ENCODE peak calls at places on chromosomes 12 and 14, in eight cellular contexts. One of them, this sample, is unnamed.

GRCh38 chr14:50173891-50174290 is 57.5 kb downstream of the SOS2 start:
- DNase-seq in fibroblast of mammary gland: peak
- DNase-seq in NCI-H2081: no peak
- DNase-seq in naive thymus-derived CD8-positive, alpha-beta T cell: no peak
- DNase-seq in omental fat pad: no peak
- DNase-seq in iPS-NIHi11: no peak
- DNase-seq in NCI-H2029: no peak
- DNase-seq in stimulated activated CD4-positive, alpha-beta T cell treated with anti-CD3 and anti-CD28 coated beads, TNF-alpha, amount 100 ng/mL, for 48 hours: no peak
- DNase-seq in this sample: peak

GRCh38 chr14:102086346-102086971 is 385 bp downstream of the HSP90AA1 start:
- DNase-seq in fibroblast of mammary gland: peak
- DNase-seq in NCI-H2081: peak
- DNase-seq in naive thymus-derived CD8-positive, alpha-beta T cell: peak
- DNase-seq in omental fat pad: no peak
- DNase-seq in iPS-NIHi11: peak
- DNase-seq in NCI-H2029: no peak
- DNase-seq in stimulated activated CD4-positive, alpha-beta T cell treated with anti-CD3 and anti-CD28 coated beads, TNF-alpha, amount 100 ng/mL, for 48 hours: peak
- DNase-seq in this sample: peak

GRCh38 chr12:65415826-65416225 is 137.3 kb downstream of the MSRB3 start:
- DNase-seq in fibroblast of mammary gland: peak
- DNase-seq in NCI-H2081: no peak
- DNase-seq in naive thymus-derived CD8-positive, alpha-beta T cell: no peak
- DNase-seq in omental fat pad: no peak
- DNase-seq in iPS-NIHi11: no peak
- DNase-seq in NCI-H2029: no peak
- DNase-seq in stimulated activated CD4-positive, alpha-beta T cell treated with anti-CD3 and anti-CD28 coated beads, TNF-alpha, amount 100 ng/mL, for 48 hours: no peak
- DNase-seq in this sample: peak

GRCh38 chr12:105332925-105333324 is 2.4 kb downstream of the C12orf75 start:
- DNase-seq in fibroblast of mammary gland: no peak
- DNase-seq in NCI-H2081: no peak
- DNase-seq in naive thymus-derived CD8-positive, alpha-beta T cell: no peak
- DNase-seq in omental fat pad: no peak
- DNase-seq in iPS-NIHi11: no peak
- DNase-seq in NCI-H2029: no peak
- DNase-seq in stimulated activated CD4-positive, alpha-beta T cell treated with anti-CD3 and anti-CD28 coated beads, TNF-alpha, amount 100 ng/mL, for 48 hours: no peak
- DNase-seq in this sample: peak

GRCh38 chr12:66279127-66279712 is 23.1 kb upstream of the HELB start:
- DNase-seq in fibroblast of mammary gland: peak
- DNase-seq in NCI-H2081: peak
- DNase-seq in naive thymus-derived CD8-positive, alpha-beta T cell: peak
- DNase-seq in omental fat pad: no peak
- DNase-seq in iPS-NIHi11: peak
- DNase-seq in NCI-H2029: no peak
- DNase-seq in stimulated activated CD4-positive, alpha-beta T cell treated with anti-CD3 and anti-CD28 coated beads, TNF-alpha, amount 100 ng/mL, for 48 hours: no peak
- DNase-seq in this sample: peak

GRCh38 chr14:94373708-94374107 is 14.7 kb downstream of the SERPINA1 start:
- DNase-seq in fibroblast of mammary gland: peak
- DNase-seq in NCI-H2081: no peak
- DNase-seq in naive thymus-derived CD8-positive, alpha-beta T cell: no peak
- DNase-seq in omental fat pad: no peak
- DNase-seq in iPS-NIHi11: no peak
- DNase-seq in NCI-H2029: no peak
- DNase-seq in stimulated activated CD4-positive, alpha-beta T cell treated with anti-CD3 and anti-CD28 coated beads, TNF-alpha, amount 100 ng/mL, for 48 hours: no peak
- DNase-seq in this sample: peak

GRCh38 chr12:126424696-126425095 is 1359.5 kb downstream of the AACS start:
- DNase-seq in fibroblast of mammary gland: no peak
- DNase-seq in NCI-H2081: no peak
- DNase-seq in naive thymus-derived CD8-positive, alpha-beta T cell: no peak
- DNase-seq in omental fat pad: no peak
- DNase-seq in iPS-NIHi11: no peak
- DNase-seq in NCI-H2029: no peak
- DNase-seq in stimulated activated CD4-positive, alpha-beta T cell treated with anti-CD3 and anti-CD28 coated beads, TNF-alpha, amount 100 ng/mL, for 48 hours: no peak
- DNase-seq in this sample: no peak

GRCh38 chr14:91143862-91144261 is 30.0 kb downstream of the DGLUCY start:
- DNase-seq in fibroblast of mammary gland: no peak
- DNase-seq in NCI-H2081: no peak
- DNase-seq in naive thymus-derived CD8-positive, alpha-beta T cell: no peak
- DNase-seq in omental fat pad: no peak
- DNase-seq in iPS-NIHi11: no peak
- DNase-seq in NCI-H2029: peak
- DNase-seq in stimulated activated CD4-positive, alpha-beta T cell treated with anti-CD3 and anti-CD28 coated beads, TNF-alpha, amount 100 ng/mL, for 48 hours: no peak
- DNase-seq in this sample: no peak

GRCh38 chr14:68147331-68147730 is 327.8 kb downstream of the RAD51B start:
- DNase-seq in fibroblast of mammary gland: peak
- DNase-seq in NCI-H2081: no peak
- DNase-seq in naive thymus-derived CD8-positive, alpha-beta T cell: no peak
- DNase-seq in omental fat pad: no peak
- DNase-seq in iPS-NIHi11: no peak
- DNase-seq in NCI-H2029: no peak
- DNase-seq in stimulated activated CD4-positive, alpha-beta T cell treated with anti-CD3 and anti-CD28 coated beads, TNF-alpha, amount 100 ng/mL, for 48 hours: no peak
- DNase-seq in this sample: peak

GRCh38 chr12:104886418-104887401 is 71.4 kb downstream of the SLC41A2 start:
- DNase-seq in fibroblast of mammary gland: peak
- DNase-seq in NCI-H2081: peak
- DNase-seq in naive thymus-derived CD8-positive, alpha-beta T cell: no peak
- DNase-seq in omental fat pad: no peak
- DNase-seq in iPS-NIHi11: no peak
- DNase-seq in NCI-H2029: no peak
- DNase-seq in stimulated activated CD4-positive, alpha-beta T cell treated with anti-CD3 and anti-CD28 coated beads, TNF-alpha, amount 100 ng/mL, for 48 hours: no peak
- DNase-seq in this sample: peak

GRCh38 chr12:14768823-14769405 is 34.4 kb downstream of the WBP11 start:
- DNase-seq in fibroblast of mammary gland: peak
- DNase-seq in NCI-H2081: no peak
- DNase-seq in naive thymus-derived CD8-positive, alpha-beta T cell: peak
- DNase-seq in omental fat pad: no peak
- DNase-seq in iPS-NIHi11: no peak
- DNase-seq in NCI-H2029: no peak
- DNase-seq in stimulated activated CD4-positive, alpha-beta T cell treated with anti-CD3 and anti-CD28 coated beads, TNF-alpha, amount 100 ng/mL, for 48 hours: no peak
- DNase-seq in this sample: peak

GRCh38 chr12:101773560-101774206 is 34.4 kb upstream of the SYCP3 start:
- DNase-seq in fibroblast of mammary gland: peak
- DNase-seq in NCI-H2081: peak
- DNase-seq in naive thymus-derived CD8-positive, alpha-beta T cell: peak
- DNase-seq in omental fat pad: peak
- DNase-seq in iPS-NIHi11: peak
- DNase-seq in NCI-H2029: peak
- DNase-seq in stimulated activated CD4-positive, alpha-beta T cell treated with anti-CD3 and anti-CD28 coated beads, TNF-alpha, amount 100 ng/mL, for 48 hours: peak
- DNase-seq in this sample: peak

GRCh38 chr12:106498056-106498455 is 84.7 kb upstream of the RFX4 start:
- DNase-seq in fibroblast of mammary gland: no peak
- DNase-seq in NCI-H2081: no peak
- DNase-seq in naive thymus-derived CD8-positive, alpha-beta T cell: no peak
- DNase-seq in omental fat pad: no peak
- DNase-seq in iPS-NIHi11: no peak
- DNase-seq in NCI-H2029: no peak
- DNase-seq in stimulated activated CD4-positive, alpha-beta T cell treated with anti-CD3 and anti-CD28 coated beads, TNF-alpha, amount 100 ng/mL, for 48 hours: no peak
- DNase-seq in this sample: no peak

GRCh38 chr12:52582971-52583456 is 9.4 kb upstream of the KRT74 start:
- DNase-seq in fibroblast of mammary gland: peak
- DNase-seq in NCI-H2081: peak
- DNase-seq in naive thymus-derived CD8-positive, alpha-beta T cell: peak
- DNase-seq in omental fat pad: peak
- DNase-seq in iPS-NIHi11: peak
- DNase-seq in NCI-H2029: peak
- DNase-seq in stimulated activated CD4-positive, alpha-beta T cell treated with anti-CD3 and anti-CD28 coated beads, TNF-alpha, amount 100 ng/mL, for 48 hours: peak
- DNase-seq in this sample: peak

GRCh38 chr12:115464673-115465060 is 780.7 kb upstream of the TBX3 start:
- DNase-seq in fibroblast of mammary gland: no peak
- DNase-seq in NCI-H2081: no peak
- DNase-seq in naive thymus-derived CD8-positive, alpha-beta T cell: no peak
- DNase-seq in omental fat pad: no peak
- DNase-seq in iPS-NIHi11: no peak
- DNase-seq in NCI-H2029: no peak
- DNase-seq in stimulated activated CD4-positive, alpha-beta T cell treated with anti-CD3 and anti-CD28 coated beads, TNF-alpha, amount 100 ng/mL, for 48 hours: no peak
- DNase-seq in this sample: no peak

GRCh38 chr12:121227294-121227693 is 17.4 kb downstream of the P2RX4 start:
- DNase-seq in fibroblast of mammary gland: no peak
- DNase-seq in NCI-H2081: no peak
- DNase-seq in naive thymus-derived CD8-positive, alpha-beta T cell: no peak
- DNase-seq in omental fat pad: no peak
- DNase-seq in iPS-NIHi11: no peak
- DNase-seq in NCI-H2029: peak
- DNase-seq in stimulated activated CD4-positive, alpha-beta T cell treated with anti-CD3 and anti-CD28 coated beads, TNF-alpha, amount 100 ng/mL, for 48 hours: no peak
- DNase-seq in this sample: no peak

GRCh38 chr12:13000935-13001724 is 1.1 kb upstream of the HEBP1 start:
- DNase-seq in fibroblast of mammary gland: peak
- DNase-seq in NCI-H2081: peak
- DNase-seq in naive thymus-derived CD8-positive, alpha-beta T cell: peak
- DNase-seq in omental fat pad: no peak
- DNase-seq in iPS-NIHi11: peak
- DNase-seq in NCI-H2029: peak
- DNase-seq in stimulated activated CD4-positive, alpha-beta T cell treated with anti-CD3 and anti-CD28 coated beads, TNF-alpha, amount 100 ng/mL, for 48 hours: no peak
- DNase-seq in this sample: peak

GRCh38 chr12:93591137-93591868 is 18.8 kb downstream of the SOCS2 start:
- DNase-seq in fibroblast of mammary gland: peak
- DNase-seq in NCI-H2081: peak
- DNase-seq in naive thymus-derived CD8-positive, alpha-beta T cell: peak
- DNase-seq in omental fat pad: peak
- DNase-seq in iPS-NIHi11: peak
- DNase-seq in NCI-H2029: no peak
- DNase-seq in stimulated activated CD4-positive, alpha-beta T cell treated with anti-CD3 and anti-CD28 coated beads, TNF-alpha, amount 100 ng/mL, for 48 hours: no peak
- DNase-seq in this sample: peak

GRCh38 chr12:70427611-70428010 is 61.5 kb downstream of the KCNMB4 start:
- DNase-seq in fibroblast of mammary gland: peak
- DNase-seq in NCI-H2081: no peak
- DNase-seq in naive thymus-derived CD8-positive, alpha-beta T cell: no peak
- DNase-seq in omental fat pad: no peak
- DNase-seq in iPS-NIHi11: no peak
- DNase-seq in NCI-H2029: no peak
- DNase-seq in stimulated activated CD4-positive, alpha-beta T cell treated with anti-CD3 and anti-CD28 coated beads, TNF-alpha, amount 100 ng/mL, for 48 hours: no peak
- DNase-seq in this sample: peak

GRCh38 chr12:2027379-2027778 is 23.1 kb upstream of the DCP1B start:
- DNase-seq in fibroblast of mammary gland: no peak
- DNase-seq in NCI-H2081: no peak
- DNase-seq in naive thymus-derived CD8-positive, alpha-beta T cell: no peak
- DNase-seq in omental fat pad: no peak
- DNase-seq in iPS-NIHi11: no peak
- DNase-seq in NCI-H2029: no peak
- DNase-seq in stimulated activated CD4-positive, alpha-beta T cell treated with anti-CD3 and anti-CD28 coated beads, TNF-alpha, amount 100 ng/mL, for 48 hours: no peak
- DNase-seq in this sample: no peak

GRCh38 chr12:39503445-39503844 is 60.5 kb upstream of the KIF21A start:
- DNase-seq in fibroblast of mammary gland: peak
- DNase-seq in NCI-H2081: no peak
- DNase-seq in naive thymus-derived CD8-positive, alpha-beta T cell: no peak
- DNase-seq in omental fat pad: no peak
- DNase-seq in iPS-NIHi11: peak
- DNase-seq in NCI-H2029: no peak
- DNase-seq in stimulated activated CD4-positive, alpha-beta T cell treated with anti-CD3 and anti-CD28 coated beads, TNF-alpha, amount 100 ng/mL, for 48 hours: no peak
- DNase-seq in this sample: peak

GRCh38 chr12:86233126-86233525 is 23.1 kb downstream of the MGAT4C start:
- DNase-seq in fibroblast of mammary gland: no peak
- DNase-seq in NCI-H2081: peak
- DNase-seq in naive thymus-derived CD8-positive, alpha-beta T cell: no peak
- DNase-seq in omental fat pad: no peak
- DNase-seq in iPS-NIHi11: peak
- DNase-seq in NCI-H2029: peak
- DNase-seq in stimulated activated CD4-positive, alpha-beta T cell treated with anti-CD3 and anti-CD28 coated beads, TNF-alpha, amount 100 ng/mL, for 48 hours: no peak
- DNase-seq in this sample: peak

GRCh38 chr12:122489038-122489437 is 11.7 kb downstream of the ZCCHC8 start:
- DNase-seq in fibroblast of mammary gland: no peak
- DNase-seq in NCI-H2081: no peak
- DNase-seq in naive thymus-derived CD8-positive, alpha-beta T cell: no peak
- DNase-seq in omental fat pad: no peak
- DNase-seq in iPS-NIHi11: no peak
- DNase-seq in NCI-H2029: no peak
- DNase-seq in stimulated activated CD4-positive, alpha-beta T cell treated with anti-CD3 and anti-CD28 coated beads, TNF-alpha, amount 100 ng/mL, for 48 hours: no peak
- DNase-seq in this sample: no peak

GRCh38 chr12:45446013-45446412 is 230.1 kb downstream of the ANO6 start:
- DNase-seq in fibroblast of mammary gland: no peak
- DNase-seq in NCI-H2081: no peak
- DNase-seq in naive thymus-derived CD8-positive, alpha-beta T cell: no peak
- DNase-seq in omental fat pad: no peak
- DNase-seq in iPS-NIHi11: no peak
- DNase-seq in NCI-H2029: no peak
- DNase-seq in stimulated activated CD4-positive, alpha-beta T cell treated with anti-CD3 and anti-CD28 coated beads, TNF-alpha, amount 100 ng/mL, for 48 hours: no peak
- DNase-seq in this sample: no peak

GRCh38 chr12:24398605-24399004 is 449.1 kb upstream of the SOX5 start:
- DNase-seq in fibroblast of mammary gland: no peak
- DNase-seq in NCI-H2081: no peak
- DNase-seq in naive thymus-derived CD8-positive, alpha-beta T cell: no peak
- DNase-seq in omental fat pad: no peak
- DNase-seq in iPS-NIHi11: no peak
- DNase-seq in NCI-H2029: no peak
- DNase-seq in stimulated activated CD4-positive, alpha-beta T cell treated with anti-CD3 and anti-CD28 coated beads, TNF-alpha, amount 100 ng/mL, for 48 hours: no peak
- DNase-seq in this sample: no peak

GRCh38 chr12:49798934-49799333 is 29.3 kb downstream of the NCKAP5L start:
- DNase-seq in fibroblast of mammary gland: no peak
- DNase-seq in NCI-H2081: no peak
- DNase-seq in naive thymus-derived CD8-positive, alpha-beta T cell: no peak
- DNase-seq in omental fat pad: no peak
- DNase-seq in iPS-NIHi11: no peak
- DNase-seq in NCI-H2029: no peak
- DNase-seq in stimulated activated CD4-positive, alpha-beta T cell treated with anti-CD3 and anti-CD28 coated beads, TNF-alpha, amount 100 ng/mL, for 48 hours: no peak
- DNase-seq in this sample: no peak

GRCh38 chr12:55681142-55682077 is 26.3 kb downstream of the ITGA7 start:
- DNase-seq in fibroblast of mammary gland: peak
- DNase-seq in NCI-H2081: peak
- DNase-seq in naive thymus-derived CD8-positive, alpha-beta T cell: no peak
- DNase-seq in omental fat pad: no peak
- DNase-seq in iPS-NIHi11: peak
- DNase-seq in NCI-H2029: no peak
- DNase-seq in stimulated activated CD4-positive, alpha-beta T cell treated with anti-CD3 and anti-CD28 coated beads, TNF-alpha, amount 100 ng/mL, for 48 hours: no peak
- DNase-seq in this sample: peak

GRCh38 chr14:69358966-69359365 is 39.1 kb downstream of the ERH start:
- DNase-seq in fibroblast of mammary gland: no peak
- DNase-seq in NCI-H2081: no peak
- DNase-seq in naive thymus-derived CD8-positive, alpha-beta T cell: no peak
- DNase-seq in omental fat pad: no peak
- DNase-seq in iPS-NIHi11: no peak
- DNase-seq in NCI-H2029: no peak
- DNase-seq in stimulated activated CD4-positive, alpha-beta T cell treated with anti-CD3 and anti-CD28 coated beads, TNF-alpha, amount 100 ng/mL, for 48 hours: no peak
- DNase-seq in this sample: no peak

GRCh38 chr14:31137214-31137889 is 70.2 kb downstream of the HECTD1 start:
- DNase-seq in fibroblast of mammary gland: no peak
- DNase-seq in NCI-H2081: no peak
- DNase-seq in naive thymus-derived CD8-positive, alpha-beta T cell: no peak
- DNase-seq in omental fat pad: no peak
- DNase-seq in iPS-NIHi11: no peak
- DNase-seq in NCI-H2029: no peak
- DNase-seq in stimulated activated CD4-positive, alpha-beta T cell treated with anti-CD3 and anti-CD28 coated beads, TNF-alpha, amount 100 ng/mL, for 48 hours: no peak
- DNase-seq in this sample: no peak

GRCh38 chr14:49212721-49213120 is 373.5 kb downstream of the RPS29 start:
- DNase-seq in fibroblast of mammary gland: peak
- DNase-seq in NCI-H2081: no peak
- DNase-seq in naive thymus-derived CD8-positive, alpha-beta T cell: no peak
- DNase-seq in omental fat pad: no peak
- DNase-seq in iPS-NIHi11: no peak
- DNase-seq in NCI-H2029: no peak
- DNase-seq in stimulated activated CD4-positive, alpha-beta T cell treated with anti-CD3 and anti-CD28 coated beads, TNF-alpha, amount 100 ng/mL, for 48 hours: no peak
- DNase-seq in this sample: peak

This sample was measured in GM23248.